ENCODE peak calls at places on chromosomes 7 and 10, in four cellular contexts. L is GM20000, C is thoracic aorta, K is cardiac muscle cell. A is an unnamed sample.

GRCh38 chr10:86591436-86591835 is 62.9 kb upstream of the OPN4 start:
- DNase-seq in K (no peak), C (no peak), L (no peak), A (no peak)

GRCh38 chr10:129531195-129531968 is 64.3 kb downstream of the MGMT start:
- DNase-seq in C (no peak), K (peak; percentile 24), L (no peak), A (no peak)

GRCh38 chr10:132330486-132330833 is 1.5 kb upstream of the LRRC27 start:
- DNase-seq in C (no peak), K (no peak), L (no peak), A (no peak)

GRCh38 chr7:148991536-148991935 is 36.8 kb downstream of the PDIA4 start:
- DNase-seq in K (no peak), C (no peak), L (no peak), A (no peak)

GRCh38 chr10:45280113-45280512 is 35.3 kb downstream of the OR13A1 start:
- DNase-seq in C (no peak), K (no peak), L (no peak), A (no peak)

GRCh38 chr10:114541081-114541833 is 116.8 kb downstream of the ABLIM1 start:
- DNase-seq in L (no peak), C (peak; percentile 19), K (no peak), A (no peak)

GRCh38 chr10:126350216-126350992 is 37.9 kb downstream of the ADAM12 start:
- DNase-seq in C (no peak), L (no peak), K (peak; percentile 39), A (no peak)

GRCh38 chr10:15548331-15548730 is 171.4 kb downstream of the ITGA8 start:
- DNase-seq in L (no peak), C (no peak), K (no peak), A (no peak)

GRCh38 chr7:30845426-30846135 is 66.1 kb upstream of the AQP1 start:
- DNase-seq in K (no peak), C (no peak), L (no peak), A (no peak)

GRCh38 chr7:77685219-77685618 is 11.0 kb upstream of the RSBN1L start:
- DNase-seq in L (no peak), K (no peak), C (no peak), A (no peak)

GRCh38 chr10:106515206-106515790 is 649.2 kb downstream of the SORCS1 start:
- DNase-seq in K (no peak), L (no peak), C (no peak), A (no peak)

GRCh38 chr10:77979221-77979620 is 50.1 kb downstream of the POLR3A start:
- DNase-seq in L (no peak), C (no peak), K (no peak), A (no peak)

GRCh38 chr7:155785536-155785935 is 26.7 kb downstream of the SHH start:
- DNase-seq in L (no peak), K (no peak), C (no peak), A (no peak)

GRCh38 chr10:114779803-114780609 is 41.6 kb upstream of the FHIP2A start:
- DNase-seq in L (no peak), C (no peak), K (no peak), A (no peak)

GRCh38 chr10:124745257-124745656 is 1.1 kb upstream of the FAM53B start:
- DNase-seq in L (no peak), C (no peak), K (no peak), A (no peak)

GRCh38 chr7:47814905-47815613 is 133.2 kb downstream of the PKD1L1 start:
- DNase-seq in K (no peak), L (no peak), C (no peak), A (no peak)

GRCh38 chr10:86267286-86268195 is 99.1 kb downstream of the GRID1 start:
- DNase-seq in L (no peak), K (no peak), C (no peak), A (peak; percentile 3)

GRCh38 chr10:132206806-132207535 is 20.2 kb downstream of the DPYSL4 start:
- DNase-seq in K (no peak), C (no peak), L (no peak), A (no peak)

GRCh38 chr10:70376436-70377378 is 5.7 kb downstream of the LRRC20 start:
- DNase-seq in C (no peak), L (no peak), K (no peak), A (no peak)

GRCh38 chr10:36256905-36257304 is 614.8 kb upstream of the FZD8 start:
- DNase-seq in L (no peak), C (no peak), K (no peak), A (no peak)

GRCh38 chr7:25529320-25529719 is 301.0 kb upstream of the NPVF start:
- DNase-seq in K (no peak), C (no peak), L (no peak), A (no peak)

GRCh38 chr10:103763374-103764202 is 91.8 kb downstream of the SH3PXD2A start:
- DNase-seq in C (no peak), K (no peak), L (no peak), A (no peak)

GRCh38 chr10:70903262-70903921 is 15.0 kb upstream of the PCBD1 start:
- DNase-seq in L (peak; percentile 57), C (no peak), K (peak; percentile 74), A (peak; percentile 57)

GRCh38 chr10:131249957-131250347 is 61.6 kb downstream of the TCERG1L start:
- DNase-seq in L (no peak), C (no peak), K (peak; percentile 49), A (no peak)

GRCh38 chr7:26307226-26307625 is 15.6 kb downstream of the SNX10 start:
- DNase-seq in C (no peak), K (no peak), L (no peak), A (no peak)

GRCh38 chr10:98919899-98920298 is 315.8 kb downstream of the HPSE2 start:
- DNase-seq in C (no peak), K (peak; percentile 35), L (no peak), A (no peak)

GRCh38 chr10:9198611-9199010 is 1144.1 kb downstream of the GATA3 start:
- DNase-seq in C (no peak), K (no peak), L (no peak), A (no peak)

GRCh38 chr7:115019882-115020605 is 98.2 kb downstream of the MDFIC start:
- DNase-seq in C (no peak), K (peak; percentile 5), L (no peak), A (no peak)

GRCh38 chr7:149621776-149622175 is 124.2 kb upstream of the ZNF746 start:
- DNase-seq in C (no peak), K (no peak), L (no peak), A (no peak)

GRCh38 chr10:131650169-131650705 is 250.6 kb upstream of the PPP2R2D start:
- DNase-seq in C (no peak), L (no peak), K (no peak), A (no peak)

GRCh38 chr7:98733036-98733435 is 116.0 kb downstream of the NPTX2 start:
- DNase-seq in K (no peak), C (no peak), L (peak; percentile 61), A (no peak)

GRCh38 chr7:82114237-82114636 is 329.3 kb downstream of the CACNA2D1 start:
- DNase-seq in C (no peak), L (no peak), K (no peak), A (no peak)

GRCh38 chr7:144416341-144416740 is 12.8 kb upstream of the NOBOX start:
- DNase-seq in L (no peak), K (no peak), C (no peak), A (no peak)

GRCh38 chr7:94323872-94324271 is 70.8 kb upstream of the COL1A2 start:
- DNase-seq in C (no peak), L (no peak), K (no peak), A (no peak)

GRCh38 chr10:10780746-10781145 is 236.9 kb upstream of the CELF2 start:
- DNase-seq in C (no peak), K (no peak), L (no peak), A (no peak)

GRCh38 chr10:116715396-116715795 is 27.0 kb downstream of the HSPA12A start:
- DNase-seq in L (no peak), C (no peak), K (no peak), A (no peak)

DNA sequence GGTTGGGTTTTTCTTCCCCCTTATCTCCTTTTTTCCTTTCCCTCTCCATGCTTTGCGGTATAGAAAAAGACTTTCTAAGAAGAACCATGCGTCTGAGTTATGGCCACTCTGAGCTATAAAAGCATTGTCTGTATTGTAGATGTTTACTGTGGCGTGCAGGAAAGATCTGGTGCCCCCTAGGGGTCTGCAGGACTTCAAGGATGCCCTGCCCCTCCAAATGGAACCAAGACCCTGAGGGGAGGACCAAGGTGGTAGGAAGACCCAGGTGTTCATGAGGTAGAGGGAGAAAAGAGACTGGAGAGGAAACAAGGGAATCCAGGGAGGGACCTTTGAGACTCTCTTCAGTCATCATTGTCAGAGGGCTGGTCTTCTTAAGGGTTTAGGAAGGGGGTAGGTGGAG is 68.8 kb downstream of the CYP26A1 start:
- DNase-seq in K (no peak), L (no peak), C (no peak), A (no peak)
- TF ChIP-seq CTCF in K (no peak), L (peak; percentile 17), C (no peak), A (no peak)

GRCh38 chr7:2920041-2920440 is 75.9 kb upstream of the GNA12 start:
- DNase-seq in K (no peak), C (no peak), L (no peak), A (no peak)
- TF ChIP-seq CTCF in K (no peak), C (no peak), L (no peak), A (no peak)

GRCh38 chr10:63504145-63504881 is 16.9 kb upstream of the REEP3 start:
- DNase-seq in K (no peak), L (no peak), C (no peak), A (no peak)
- TF ChIP-seq CTCF in K (no peak), L (no peak), C (no peak), A (no peak)

GRCh38 chr10:43203491-43204393 is 63.1 kb downstream of the RASGEF1A start:
- DNase-seq in C (no peak), L (peak; percentile 52), K (peak; percentile 19), A (peak; percentile 29)
- TF ChIP-seq CTCF in C (no peak), L (no peak), K (no peak), A (no peak)

GRCh38 chr7:138099813-138100212 is 23.6 kb downstream of the AKR1D1 start:
- DNase-seq in L (no peak), K (no peak), C (no peak), A (no peak)

GRCh38 chr7:138092486-138093028 is 16.3 kb downstream of the AKR1D1 start:
- DNase-seq in L (no peak), C (no peak), K (no peak), A (no peak)

GRCh38 chr7:138095972-138096935 is 20.0 kb downstream of the AKR1D1 start:
- DNase-seq in K (no peak), C (no peak), L (no peak), A (no peak)

DNA sequence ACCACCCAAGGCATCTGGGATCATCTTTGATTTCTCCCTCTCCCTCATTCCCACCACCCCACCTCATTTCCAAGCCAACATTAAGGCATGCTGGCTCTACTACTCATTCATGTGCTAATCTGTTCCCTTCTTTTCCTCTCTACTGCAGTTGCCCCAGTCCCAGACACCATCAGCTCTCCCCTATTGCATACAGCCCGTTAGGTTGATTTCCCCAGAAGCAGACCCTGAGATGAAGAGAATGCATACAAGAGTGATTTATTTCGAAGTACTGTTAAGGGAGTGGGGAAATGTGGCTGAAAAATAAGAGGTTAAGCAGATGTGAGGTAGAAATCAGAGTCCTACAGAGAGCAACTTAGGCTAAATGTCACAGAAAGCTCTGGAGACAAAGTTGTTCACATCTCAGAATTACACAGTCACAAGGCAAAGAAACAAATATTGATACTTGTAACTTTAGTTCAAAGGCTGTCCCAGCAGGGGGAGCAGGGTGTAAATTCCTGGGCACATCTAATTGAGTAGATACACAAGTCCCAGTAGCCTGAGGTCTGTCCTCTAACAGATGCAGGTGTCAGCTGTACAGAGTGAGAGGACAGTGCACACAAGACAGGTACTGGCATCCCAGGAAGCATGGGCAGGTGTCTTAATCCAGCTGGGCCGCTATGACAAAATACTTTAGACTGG is 20.9 kb downstream of the AKR1D1 start:
- DNase-seq in L (peak; percentile 32), C (no peak), K (peak; percentile 53), A (no peak)
- TF ChIP-seq CTCF in L (no peak), C (no peak), K (peak; percentile 58), A (peak; percentile 48)